ENCODE peak calls at places on chromosomes 11 and 22, in four cellular contexts. One of them, this sample, is unnamed.

GRCh38 chr11:2672553-2673249 is 27.1 kb downstream of the KCNQ1OT1 start:
- DNase-seq in cardiac muscle cell: no peak
- DNase-seq in choroid plexus epithelial cell: no peak
- DNase-seq in OCI-LY7: no peak
- DNase-seq in this sample: no peak

GRCh38 chr22:32720924-32721323 is 80.6 kb upstream of the TIMP3 start:
- DNase-seq in cardiac muscle cell: peak; percentile 86
- DNase-seq in OCI-LY7: no peak
- DNase-seq in choroid plexus epithelial cell: peak; percentile 81
- DNase-seq in this sample: no peak

GRCh38 chr22:43376765-43377485 is 33.8 kb upstream of the SCUBE1 start:
- DNase-seq in choroid plexus epithelial cell: peak; percentile 24
- DNase-seq in OCI-LY7: no peak
- DNase-seq in cardiac muscle cell: peak; percentile 25
- DNase-seq in this sample: no peak

GRCh38 chr11:71476031-71476430 is 23.0 kb downstream of the NADSYN1 start:
- DNase-seq in OCI-LY7: no peak
- DNase-seq in cardiac muscle cell: no peak
- DNase-seq in choroid plexus epithelial cell: no peak
- DNase-seq in this sample: no peak

GRCh38 chr11:131223198-131223975 is 147.0 kb upstream of the NTM start:
- DNase-seq in cardiac muscle cell: no peak
- DNase-seq in choroid plexus epithelial cell: no peak
- DNase-seq in OCI-LY7: no peak
- DNase-seq in this sample: no peak

GRCh38 chr11:111531156-111531555 is 9.4 kb upstream of the LAYN start:
- DNase-seq in cardiac muscle cell: no peak
- DNase-seq in OCI-LY7: no peak
- DNase-seq in choroid plexus epithelial cell: no peak
- DNase-seq in this sample: no peak

GRCh38 chr11:22920939-22921565 is 60.8 kb upstream of the CCDC179 start:
- DNase-seq in OCI-LY7: peak; percentile 42
- DNase-seq in cardiac muscle cell: peak; percentile 70
- DNase-seq in choroid plexus epithelial cell: peak; percentile 86
- DNase-seq in this sample: peak; percentile 11

GRCh38 chr11:62169448-62169847 is 20.6 kb upstream of the SCGB1D1 start:
- DNase-seq in OCI-LY7: no peak
- DNase-seq in choroid plexus epithelial cell: no peak
- DNase-seq in cardiac muscle cell: no peak
- DNase-seq in this sample: no peak

GRCh38 chr11:33040127-33040861 is 922 bp downstream of the TCP11L1 start:
- DNase-seq in cardiac muscle cell: peak; percentile 21
- DNase-seq in OCI-LY7: peak; percentile 51
- DNase-seq in choroid plexus epithelial cell: peak; percentile 35
- DNase-seq in this sample: peak; percentile 71

GRCh38 chr11:128045094-128045725 is 542.1 kb downstream of the ETS1 start:
- DNase-seq in choroid plexus epithelial cell: peak; percentile 78
- DNase-seq in OCI-LY7: no peak
- DNase-seq in cardiac muscle cell: no peak
- DNase-seq in this sample: no peak

GRCh38 chr11:75588067-75588481 is 26.0 kb downstream of the SERPINH1 start:
- DNase-seq in OCI-LY7: no peak
- DNase-seq in choroid plexus epithelial cell: no peak
- DNase-seq in cardiac muscle cell: no peak
- DNase-seq in this sample: no peak

GRCh38 chr11:85800595-85801342 is 10.2 kb downstream of the SYTL2 start:
- DNase-seq in choroid plexus epithelial cell: no peak
- DNase-seq in cardiac muscle cell: no peak
- DNase-seq in OCI-LY7: no peak
- DNase-seq in this sample: no peak

GRCh38 chr11:94767292-94767690 is 865 bp upstream of the AMOTL1 start:
- DNase-seq in choroid plexus epithelial cell: no peak
- DNase-seq in cardiac muscle cell: no peak
- DNase-seq in OCI-LY7: no peak
- DNase-seq in this sample: no peak

GRCh38 chr11:59222464-59223065 is 9.8 kb upstream of the MPEG1 start:
- DNase-seq in cardiac muscle cell: no peak
- DNase-seq in OCI-LY7: no peak
- DNase-seq in choroid plexus epithelial cell: no peak
- DNase-seq in this sample: no peak

GRCh38 chr22:47371263-47372090 is 609.0 kb downstream of the TBC1D22A start:
- DNase-seq in OCI-LY7: no peak
- DNase-seq in cardiac muscle cell: no peak
- DNase-seq in choroid plexus epithelial cell: peak; percentile 2
- DNase-seq in this sample: no peak

GRCh38 chr11:17744151-17744940 is 9.8 kb downstream of the KCNC1 start:
- DNase-seq in OCI-LY7: no peak
- DNase-seq in choroid plexus epithelial cell: no peak
- DNase-seq in cardiac muscle cell: peak; percentile 23
- DNase-seq in this sample: no peak

GRCh38 chr22:50035976-50036375 is 22.1 kb downstream of the TTLL8 start:
- DNase-seq in OCI-LY7: no peak
- DNase-seq in choroid plexus epithelial cell: no peak
- DNase-seq in cardiac muscle cell: no peak
- DNase-seq in this sample: no peak

GRCh38 chr22:43270314-43270908 is 72.8 kb downstream of the SCUBE1 start:
- DNase-seq in cardiac muscle cell: peak; percentile 15
- DNase-seq in choroid plexus epithelial cell: peak; percentile 10
- DNase-seq in OCI-LY7: no peak
- DNase-seq in this sample: peak; percentile 45

DNA sequence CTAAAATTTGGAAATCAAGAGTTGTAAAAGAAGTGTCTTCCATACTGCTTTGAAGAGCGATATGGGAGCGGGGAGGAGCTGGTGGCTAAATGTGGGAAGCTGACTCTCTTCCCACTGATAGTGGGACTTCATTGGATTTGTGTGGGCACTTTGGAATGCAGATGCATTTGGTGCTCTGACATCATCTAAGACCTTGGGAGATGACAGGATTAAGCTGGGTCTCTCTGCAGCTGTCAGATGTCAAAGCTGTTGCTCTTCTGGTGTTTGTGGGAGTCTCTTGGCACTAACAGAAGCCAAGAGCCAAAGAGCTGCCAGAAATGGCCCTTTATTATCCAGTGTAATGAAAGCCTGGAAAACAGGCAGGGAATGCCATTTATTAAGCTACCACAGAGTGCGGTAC is 20.5 kb downstream of the GRAMD1B start:
- DNase-seq in choroid plexus epithelial cell: no peak
- DNase-seq in cardiac muscle cell: peak; percentile 87
- DNase-seq in OCI-LY7: no peak
- DNase-seq in this sample: no peak
- TF ChIP-seq CTCF in choroid plexus epithelial cell: no peak
- TF ChIP-seq CTCF in cardiac muscle cell: no peak
- TF ChIP-seq CTCF in OCI-LY7: no peak
- TF ChIP-seq CTCF in this sample: no peak

DNA sequence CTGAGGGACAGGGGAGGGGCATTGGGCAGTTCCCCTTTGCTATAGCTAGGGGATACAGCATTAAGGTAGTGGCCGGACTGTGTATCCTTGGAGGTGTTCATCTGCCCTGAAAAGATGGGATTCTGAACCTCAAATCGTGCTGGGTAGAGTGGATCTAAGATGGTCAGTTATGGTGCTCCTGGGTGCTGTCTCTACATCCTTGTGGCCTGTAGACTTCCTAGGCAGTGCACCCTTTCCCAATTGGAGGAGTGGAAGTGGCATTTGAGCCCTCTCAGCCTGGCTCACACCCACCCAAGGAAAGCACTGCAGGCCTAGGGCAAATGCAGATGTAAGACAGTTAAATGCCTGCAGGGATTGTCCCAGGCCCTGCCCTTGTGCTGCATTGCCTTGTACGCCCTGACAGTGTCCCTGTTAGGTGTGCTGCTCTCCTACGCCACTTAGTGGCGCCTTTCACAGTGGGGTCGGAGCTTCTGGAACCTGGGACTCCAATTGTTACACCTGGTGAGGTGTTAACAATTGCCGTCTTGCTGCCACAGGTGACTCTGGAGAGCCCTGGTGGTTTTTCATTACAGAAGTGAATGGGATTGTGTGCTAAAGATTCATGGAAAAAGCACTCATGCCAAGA is 35.0 kb downstream of the PPFIBP2 start:
- DNase-seq in cardiac muscle cell: no peak
- DNase-seq in OCI-LY7: peak; percentile 53
- DNase-seq in choroid plexus epithelial cell: no peak
- DNase-seq in this sample: peak; percentile 28
- TF ChIP-seq CTCF in cardiac muscle cell: no peak
- TF ChIP-seq CTCF in OCI-LY7: peak; percentile 78
- TF ChIP-seq CTCF in choroid plexus epithelial cell: peak; percentile 9
- TF ChIP-seq CTCF in this sample: peak; percentile 73

DNA sequence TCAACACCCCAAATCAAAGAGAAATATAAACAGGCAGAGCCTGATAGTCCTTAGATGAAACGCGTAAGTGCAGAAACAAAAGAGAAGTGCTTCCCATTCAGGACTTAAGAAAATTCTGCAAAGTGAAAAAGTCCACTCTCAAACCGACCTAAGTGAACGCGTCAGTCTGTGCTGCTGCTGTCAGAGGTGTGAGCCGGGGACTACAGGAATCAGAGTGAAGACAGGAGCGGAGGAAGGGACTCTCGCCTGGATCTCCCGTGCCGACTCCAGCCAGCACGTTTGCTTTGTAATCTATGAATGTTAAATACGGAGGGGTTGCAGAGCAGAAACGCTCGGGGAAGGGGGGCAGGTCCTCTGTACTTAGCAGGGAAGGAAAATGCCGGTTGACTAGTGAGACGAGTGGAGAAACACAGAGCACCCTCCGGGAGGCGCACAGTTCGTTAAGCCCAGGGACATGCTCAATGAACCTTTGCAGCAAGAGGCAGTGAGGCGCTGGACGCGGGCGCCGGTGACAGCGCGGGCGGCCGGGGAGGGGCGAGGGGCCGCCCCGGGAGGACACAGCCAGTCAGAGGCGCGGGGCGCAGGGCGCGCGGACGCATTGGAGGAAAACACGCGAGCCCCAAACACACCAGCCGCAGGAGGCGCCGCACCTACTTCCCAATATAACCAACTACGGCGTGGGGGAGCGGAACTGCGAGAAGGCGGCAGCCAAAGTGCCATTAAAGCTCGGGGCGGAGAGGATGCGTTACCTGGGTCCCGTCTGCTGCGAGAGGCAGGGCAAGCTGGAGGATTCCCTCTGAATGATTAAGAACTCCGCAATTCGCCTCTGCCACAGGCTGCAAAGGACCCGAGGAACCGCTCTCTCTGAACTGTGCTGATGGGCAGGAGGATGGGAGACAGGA is at the start of gene CNTN5:
- DNase-seq in OCI-LY7: no peak
- DNase-seq in cardiac muscle cell: peak; percentile 54
- DNase-seq in choroid plexus epithelial cell: peak; percentile 63
- DNase-seq in this sample: peak; percentile 25
- TF ChIP-seq CTCF in OCI-LY7: no peak
- TF ChIP-seq CTCF in cardiac muscle cell: no peak
- TF ChIP-seq CTCF in choroid plexus epithelial cell: peak; percentile 35
- TF ChIP-seq CTCF in this sample: no peak

GRCh38 chr11:42631223-42631843 is 680.5 kb upstream of the API5 start:
- DNase-seq in choroid plexus epithelial cell: peak; percentile 2
- DNase-seq in cardiac muscle cell: peak; percentile 34
- DNase-seq in OCI-LY7: peak; percentile 11
- DNase-seq in this sample: no peak
- TF ChIP-seq CTCF in choroid plexus epithelial cell: no peak
- TF ChIP-seq CTCF in cardiac muscle cell: peak; percentile 24
- TF ChIP-seq CTCF in OCI-LY7: peak; percentile 74
- TF ChIP-seq CTCF in this sample: peak; percentile 36

DNA sequence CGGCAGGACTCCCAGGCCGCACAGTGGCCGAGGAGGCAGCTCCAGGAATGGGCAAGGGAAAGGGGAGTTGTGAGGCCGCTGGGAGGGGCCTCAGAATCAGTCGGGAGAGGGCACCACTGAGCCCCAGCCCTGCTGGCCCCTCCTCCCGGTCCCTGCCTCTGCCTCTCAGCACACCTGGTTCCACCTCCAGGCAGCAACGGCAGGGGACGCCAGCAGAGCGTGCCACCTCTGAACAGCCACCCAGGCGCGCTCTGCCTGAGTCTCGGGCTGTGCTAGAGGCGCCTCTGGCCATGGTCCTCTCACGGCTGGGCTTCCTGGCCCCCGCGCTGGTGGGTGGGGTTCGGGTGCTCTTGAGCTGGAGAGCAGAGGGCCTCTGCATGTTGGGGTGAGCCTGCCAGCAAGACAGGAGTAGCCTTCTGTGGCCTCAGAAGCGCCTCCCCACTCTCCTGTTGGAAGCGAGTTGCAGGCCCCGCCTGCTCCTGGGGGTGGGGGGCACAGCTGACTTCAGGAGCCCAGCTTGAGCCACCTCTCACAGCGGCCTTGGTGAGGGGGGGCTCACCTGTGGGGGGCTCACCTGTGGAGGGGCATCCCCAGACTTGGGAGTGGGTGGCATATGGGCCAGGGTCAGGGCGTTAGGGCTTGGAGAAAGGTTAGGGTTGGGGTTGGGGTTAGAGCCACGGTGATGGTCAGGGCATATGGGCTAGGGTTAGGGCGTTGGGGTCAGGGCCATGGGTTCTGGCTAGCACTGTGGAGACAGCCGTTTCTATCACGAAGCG is 32.8 kb downstream of the MOB2 start:
- DNase-seq in cardiac muscle cell: no peak
- DNase-seq in OCI-LY7: peak; percentile 74
- DNase-seq in choroid plexus epithelial cell: no peak
- DNase-seq in this sample: peak; percentile 89
- TF ChIP-seq CTCF in cardiac muscle cell: no peak
- TF ChIP-seq CTCF in OCI-LY7: peak; percentile 76
- TF ChIP-seq CTCF in choroid plexus epithelial cell: peak; percentile 31
- TF ChIP-seq CTCF in this sample: peak; percentile 58

GRCh38 chr11:63919267-63920125 is 2.5 kb upstream of the RCOR2 start:
- DNase-seq in choroid plexus epithelial cell: no peak
- DNase-seq in OCI-LY7: no peak
- DNase-seq in cardiac muscle cell: peak; percentile 53
- DNase-seq in this sample: no peak

GRCh38 chr11:63920870-63921417 is 4.0 kb upstream of the RCOR2 start:
- DNase-seq in OCI-LY7: peak; percentile 51
- DNase-seq in cardiac muscle cell: no peak
- DNase-seq in choroid plexus epithelial cell: no peak
- DNase-seq in this sample: peak; percentile 69

GRCh38 chr11:63922673-63923192 is 5.8 kb upstream of the RCOR2 start:
- DNase-seq in OCI-LY7: no peak
- DNase-seq in choroid plexus epithelial cell: no peak
- DNase-seq in cardiac muscle cell: no peak
- DNase-seq in this sample: no peak

GRCh38 chr11:63920126-63920869 is 3.3 kb upstream of the RCOR2 start:
- DNase-seq in cardiac muscle cell: peak; percentile 59
- DNase-seq in choroid plexus epithelial cell: no peak
- DNase-seq in OCI-LY7: no peak
- DNase-seq in this sample: no peak

GRCh38 chr11:63923319-63923718 is 6.4 kb upstream of the RCOR2 start:
- DNase-seq in OCI-LY7: no peak
- DNase-seq in choroid plexus epithelial cell: no peak
- DNase-seq in cardiac muscle cell: no peak
- DNase-seq in this sample: no peak
- TF ChIP-seq CTCF in OCI-LY7: no peak
- TF ChIP-seq CTCF in choroid plexus epithelial cell: no peak
- TF ChIP-seq CTCF in cardiac muscle cell: no peak
- TF ChIP-seq CTCF in this sample: no peak

This sample was measured in GM13977.